ENCODE peak calls at places on chromosomes 11 and 22, in five cellular contexts. K is PC-3, R is astrocyte, L is fibroblast of lung, O is keratinocyte. G is an unnamed sample.

GRCh38 chr22:38751422-38752346 is 4.1 kb downstream of the SUN2 start:
- DNase-seq in K (no peak), R (no peak), L (no peak), O (peak; percentile 42), G (peak; percentile 87)

GRCh38 chr11:77370217-77370616 is 68.7 kb upstream of the GDPD4 start:
- DNase-seq in K (no peak), R (no peak), L (no peak), O (no peak), G (no peak)

GRCh38 chr22:22863001-22863400 is 24.6 kb upstream of the IGLL5 start:
- DNase-seq in K (no peak), R (no peak), L (no peak), O (no peak), G (no peak)

GRCh38 chr22:38124236-38124974 is 13.9 kb upstream of the BAIAP2L2 start:
- DNase-seq in K (no peak), R (no peak), L (no peak), O (peak; percentile 93), G (peak; percentile 93)

GRCh38 chr11:77411238-77411637 is 62.7 kb downstream of the PAK1 start:
- DNase-seq in K (no peak), R (peak; percentile 26), L (peak; percentile 31), O (no peak), G (peak; percentile 20)

GRCh38 chr11:107858217-107859070 is at the start of gene SLC35F2:
- DNase-seq in K (peak; percentile 96), R (peak; percentile 60), L (peak; percentile 42), O (no peak), G (peak; percentile 89)

GRCh38 chr22:49366437-49366836 is 461.2 kb downstream of the BRD1 start:
- DNase-seq in K (no peak), R (no peak), L (no peak), O (no peak), G (no peak)

GRCh38 chr22:42863349-42863911 is 6.4 kb upstream of the ARFGAP3 start:
- DNase-seq in K (peak; percentile 72), R (peak; percentile 99), L (peak; percentile 72), O (peak; percentile 46), G (peak; percentile 85)

GRCh38 chr11:134660416-134660815 is 248.4 kb upstream of the B3GAT1 start:
- DNase-seq in K (no peak), R (no peak), L (no peak), O (no peak), G (no peak)

GRCh38 chr11:133945087-133945974 is 11.4 kb downstream of the IGSF9B start:
- DNase-seq in K (peak; percentile 28), R (peak; percentile 64), L (no peak), O (no peak), G (peak; percentile 14)

GRCh38 chr22:41925783-41926460 is 684 bp downstream of the TNFRSF13C start:
- DNase-seq in K (peak; percentile 62), R (no peak), L (peak; percentile 28), O (no peak), G (no peak)

GRCh38 chr11:106156290-106156937 is 79.0 kb downstream of the AASDHPPT start:
- DNase-seq in K (peak; percentile 76), R (peak; percentile 77), L (peak; percentile 94), O (peak; percentile 28), G (peak; percentile 58)

GRCh38 chr11:44538375-44539054 is 26.9 kb upstream of the CD82 start:
- DNase-seq in K (peak; percentile 73), R (peak; percentile 29), L (peak; percentile 63), O (no peak), G (peak; percentile 49)

GRCh38 chr11:129146196-129146595 is 45.9 kb downstream of the ARHGAP32 start:
- DNase-seq in K (peak; percentile 62), R (no peak), L (peak; percentile 73), O (no peak), G (peak; percentile 11)

GRCh38 chr11:102157219-102157618 is 47.0 kb downstream of the YAP1 start:
- DNase-seq in K (peak; percentile 83), R (peak; percentile 79), L (peak; percentile 95), O (no peak), G (peak; percentile 87)

GRCh38 chr11:32148824-32149223 is 58.0 kb downstream of the RCN1 start:
- DNase-seq in K (no peak), R (no peak), L (no peak), O (no peak), G (no peak)

GRCh38 chr22:39932166-39932565 is 28.0 kb upstream of the TMA7B start:
- DNase-seq in K (no peak), R (no peak), L (no peak), O (no peak), G (no peak)

GRCh38 chr11:12761029-12761428 is 86.8 kb downstream of the TEAD1 start:
- DNase-seq in K (peak; percentile 48), R (no peak), L (peak; percentile 46), O (no peak), G (peak; percentile 37)

GRCh38 chr11:72781313-72782080 is 12.3 kb downstream of the STARD10 start:
- DNase-seq in K (peak; percentile 28), R (no peak), L (no peak), O (no peak), G (no peak)

GRCh38 chr11:3856856-3857553 is 1.5 kb downstream of the STIM1 start:
- DNase-seq in K (no peak), R (no peak), L (no peak), O (no peak), G (no peak)

GRCh38 chr11:3857628-3858027 is 2.2 kb downstream of the STIM1 start:
- DNase-seq in K (no peak), R (no peak), L (no peak), O (no peak), G (no peak)

GRCh38 chr11:3854660-3854976 is 846 bp upstream of the STIM1 start:
- DNase-seq in K (no peak), R (no peak), L (no peak), O (no peak), G (no peak)

GRCh38 chr11:3854977-3855807 is at the start of gene STIM1:
- DNase-seq in K (peak; percentile 95), R (peak; percentile 76), L (peak; percentile 92), O (peak; percentile 28), G (peak; percentile 87)

GRCh38 chr11:3855808-3856491 is 486 bp downstream of the STIM1 start:
- DNase-seq in K (peak; percentile 23), R (no peak), L (peak; percentile 19), O (no peak), G (peak; percentile 50)
- TF ChIP-seq EZH2 in K (no peak), R (no peak), L (no peak), O (no peak), G (no peak)

GRCh38 chr11:123484448-123484847 is 54.4 kb downstream of the GRAMD1B start:
- DNase-seq in K (no peak), R (no peak), L (no peak), O (no peak), G (no peak)

GRCh38 chr11:123483058-123483457 is 53.0 kb downstream of the GRAMD1B start:
- DNase-seq in K (peak; percentile 95), R (peak; percentile 76), L (no peak), O (peak; percentile 40), G (peak; percentile 79)

GRCh38 chr11:123481647-123482046 is 51.6 kb downstream of the GRAMD1B start:
- DNase-seq in K (no peak), R (no peak), L (no peak), O (no peak), G (no peak)

GRCh38 chr11:123482225-123482624 is 52.2 kb downstream of the GRAMD1B start:
- DNase-seq in K (no peak), R (no peak), L (no peak), O (no peak), G (no peak)

DNA sequence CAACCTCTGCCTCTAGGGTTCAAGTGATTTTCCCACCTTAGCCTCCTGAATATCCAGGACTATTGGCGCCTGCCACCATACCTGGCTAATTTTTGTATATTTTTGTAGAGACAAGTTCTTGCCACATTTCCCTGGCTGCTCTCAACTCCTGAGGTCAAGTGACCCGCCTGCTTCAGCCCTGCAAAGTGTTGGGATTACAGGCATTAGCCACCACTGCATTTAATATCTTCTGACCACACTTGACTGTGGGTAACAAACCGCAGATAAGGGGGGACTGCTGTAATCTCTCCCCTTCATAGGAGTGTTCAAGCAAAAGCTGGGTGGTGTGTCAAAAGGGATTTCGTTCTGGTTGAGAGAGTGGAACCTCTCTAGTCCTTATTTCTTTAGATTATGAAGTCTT is 53.4 kb downstream of the GRAMD1B start:
- DNase-seq in K (no peak), R (no peak), L (no peak), O (no peak), G (peak; percentile 4)
- TF ChIP-seq EZH2 in K (no peak), R (no peak), L (no peak), O (no peak), G (no peak)

GRCh38 chr22:48104786-48105185 is 1342.3 kb downstream of the TBC1D22A start:
- DNase-seq in K (no peak), R (no peak), L (no peak), O (no peak), G (no peak)

GRCh38 chr22:48101704-48102103 is 1339.3 kb downstream of the TBC1D22A start:
- DNase-seq in K (no peak), R (no peak), L (no peak), O (no peak), G (no peak)

GRCh38 chr22:48102581-48102980 is 1340.1 kb downstream of the TBC1D22A start:
- DNase-seq in K (no peak), R (no peak), L (no peak), O (no peak), G (no peak)

GRCh38 chr22:48104102-48104738 is 1341.8 kb downstream of the TBC1D22A start:
- DNase-seq in K (no peak), R (no peak), L (no peak), O (no peak), G (no peak)

DNA sequence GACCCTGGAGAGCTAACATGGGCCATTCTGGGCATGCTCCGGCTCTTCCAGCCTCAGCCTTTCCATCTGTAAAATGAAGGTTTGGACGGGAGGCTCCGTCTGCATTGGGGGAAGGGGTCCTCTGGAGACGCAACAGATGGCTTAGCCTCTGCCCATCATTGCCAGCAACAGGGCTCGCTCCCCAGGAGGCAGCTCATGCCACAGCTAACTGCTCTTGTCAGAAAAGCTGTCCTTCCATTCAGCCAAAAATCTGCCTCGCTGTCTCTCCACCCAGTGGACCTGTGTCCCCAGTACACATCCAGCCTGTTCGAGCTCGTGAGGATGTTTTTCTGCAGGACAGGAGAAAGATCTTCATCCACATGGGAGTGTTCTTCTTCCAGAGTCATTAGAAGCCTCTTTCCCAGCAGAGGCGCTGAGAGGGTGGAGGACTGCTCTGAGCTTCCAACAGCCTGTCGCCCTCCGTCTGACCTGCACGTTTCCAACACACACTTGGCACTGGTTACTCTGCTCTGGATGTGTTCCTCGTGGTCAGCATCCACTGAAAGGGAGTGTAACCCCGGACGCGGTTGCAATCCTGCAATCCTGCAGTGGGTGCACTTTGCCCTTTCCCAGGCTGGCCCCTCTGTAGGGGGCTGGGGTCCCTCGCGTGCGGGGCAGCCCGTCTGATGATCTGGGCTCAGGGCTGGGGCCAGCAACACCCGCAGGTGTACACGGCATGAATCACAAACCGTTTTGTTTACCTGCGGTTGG is 1340.9 kb downstream of the TBC1D22A start:
- DNase-seq in K (no peak), R (no peak), L (no peak), O (no peak), G (no peak)
- TF ChIP-seq EZH2 in K (no peak), R (no peak), L (no peak), O (no peak), G (no peak)

GRCh38 chr11:122100222-122101080 is 15.6 kb downstream of the BLID start:
- DNase-seq in K (no peak), R (peak; percentile 77), L (peak; percentile 80), O (no peak), G (peak; percentile 60)
- TF ChIP-seq EZH2 in K (no peak), R (no peak), L (no peak), O (no peak), G (no peak)

G was measured in mammary epithelial cell.